ENCODE peak calls at places on chromosome 13, in six cellular contexts. J is left lung, Q is posterior cingulate gyrus, Z is germinal center, U is uterus, V is activated T-cell treated with anti-CD3 and anti-CD28 coated beads for 1 hour. M is an unnamed sample.

GRCh38 chr13:111609631-111610030 is 289.2 kb downstream of the TEX29 start:
- DNase-seq in J (no peak), Q (no peak), V (no peak), U (no peak), Z (no peak), M (no peak)

GRCh38 chr13:64753606-64754005 is 2476.5 kb downstream of the PCDH9 start:
- DNase-seq in Q (no peak), U (no peak), J (no peak), V (no peak), Z (no peak), M (no peak)

GRCh38 chr13:66926200-66926850 is 303.8 kb downstream of the PCDH9 start:
- DNase-seq in J (no peak), Z (no peak), Q (no peak), V (no peak), U (no peak), M (no peak)

GRCh38 chr13:111347438-111347837 is 27.0 kb downstream of the TEX29 start:
- DNase-seq in U (no peak), Q (no peak), V (no peak), J (no peak), Z (no peak), M (no peak)

GRCh38 chr13:107770541-107770940 is 444.8 kb downstream of the LIG4 start:
- DNase-seq in J (no peak), V (no peak), Z (no peak), U (no peak), Q (no peak), M (no peak)

GRCh38 chr13:24355103-24355502 is 45.7 kb downstream of the C1QTNF9 start:
- DNase-seq in J (no peak), V (no peak), Q (no peak), U (no peak), Z (no peak), M (no peak)

GRCh38 chr13:100130092-100130491 is 41.2 kb downstream of the PCCA start:
- DNase-seq in V (no peak), Z (no peak), J (no peak), Q (no peak), U (no peak), M (no peak)

GRCh38 chr13:38866649-38867048 is 124.0 kb downstream of the STOML3 start:
- DNase-seq in U (no peak), J (no peak), Z (no peak), V (no peak), Q (no peak), M (no peak)

GRCh38 chr13:76991432-76991795 is 467 bp upstream of the CLN5 start:
- DNase-seq in U (peak), Z (peak), Q (no peak), V (peak), J (no peak), M (peak)

GRCh38 chr13:29369060-29369743 is 226.3 kb downstream of the SLC7A1 start:
- DNase-seq in Q (no peak), V (no peak), J (no peak), Z (peak), U (no peak), M (no peak)

GRCh38 chr13:94205896-94206295 is 273.6 kb downstream of the DCT start:
- DNase-seq in Q (no peak), J (no peak), Z (no peak), U (no peak), V (no peak), M (no peak)

GRCh38 chr13:71870036-71870435 is 3.0 kb upstream of the DACH1 start:
- DNase-seq in J (no peak), Z (no peak), Q (no peak), V (no peak), U (no peak), M (no peak)

GRCh38 chr13:48072304-48072703 is 22.6 kb downstream of the MED4 start:
- DNase-seq in U (no peak), Q (no peak), V (no peak), J (no peak), Z (no peak), M (no peak)

GRCh38 chr13:113974304-113975281 is 717 bp upstream of the C13orf46 start:
- DNase-seq in V (no peak), J (peak), Q (peak), U (no peak), Z (no peak), M (no peak)

GRCh38 chr13:53460776-53461175 is 432.2 kb downstream of the OLFM4 start:
- DNase-seq in Z (no peak), Q (no peak), J (no peak), V (no peak), U (no peak), M (no peak)

GRCh38 chr13:99199541-99200432 is 867 bp upstream of the UBAC2 start:
- DNase-seq in U (no peak), V (no peak), J (no peak), Q (peak), Z (no peak), M (no peak)

GRCh38 chr13:26480246-26480855 is 77.1 kb upstream of the WASF3 start:
- DNase-seq in Z (no peak), V (no peak), J (no peak), Q (no peak), U (no peak), M (no peak)

GRCh38 chr13:51357928-51358595 is 18.6 kb downstream of the SERPINE3 start:
- DNase-seq in Q (no peak), Z (no peak), J (no peak), V (no peak), U (no peak), M (no peak)

GRCh38 chr13:27168870-27169525 is 2.6 kb downstream of the USP12 start:
- DNase-seq in Z (no peak), Q (no peak), V (no peak), U (no peak), J (no peak), M (no peak)

GRCh38 chr13:78608705-78609463 is 5.5 kb upstream of the POU4F1 start:
- DNase-seq in Z (peak), V (no peak), U (no peak), J (peak), Q (no peak), M (no peak)

GRCh38 chr13:30193279-30194234 is 113.8 kb downstream of the KATNAL1 start:
- DNase-seq in J (no peak), U (no peak), Z (no peak), V (no peak), Q (no peak), M (no peak)

M was measured in CD4-positive, alpha-beta T cell.